ENCODE peak calls at places on chromosomes 5 and 9, in five cellular contexts. One of them, this sample, is unnamed.

GRCh38 chr5:169185626-169186025 is 115.3 kb downstream of the SLIT3 start:
- DNase-seq in WTC11: no peak
- DNase-seq in psoas muscle: no peak
- DNase-seq in mammary epithelial cell: no peak
- DNase-seq in astrocyte: no peak
- DNase-seq in this sample: no peak

GRCh38 chr5:52909192-52909591 is 80.0 kb upstream of the ITGA2 start:
- DNase-seq in WTC11: no peak
- DNase-seq in psoas muscle: no peak
- DNase-seq in mammary epithelial cell: no peak
- DNase-seq in astrocyte: no peak
- DNase-seq in this sample: no peak

GRCh38 chr5:67636091-67636490 is 439.5 kb upstream of the CD180 start:
- DNase-seq in WTC11: no peak
- DNase-seq in psoas muscle: peak; percentile 64
- DNase-seq in mammary epithelial cell: no peak
- DNase-seq in astrocyte: no peak
- DNase-seq in this sample: no peak

GRCh38 chr5:79224275-79224984 is 11.5 kb upstream of the JMY start:
- DNase-seq in WTC11: no peak
- DNase-seq in psoas muscle: no peak
- DNase-seq in mammary epithelial cell: no peak
- DNase-seq in astrocyte: no peak
- DNase-seq in this sample: no peak

GRCh38 chr5:29367176-29367833 is 1826.2 kb upstream of the CDH6 start:
- DNase-seq in WTC11: no peak
- DNase-seq in psoas muscle: no peak
- DNase-seq in mammary epithelial cell: no peak
- DNase-seq in astrocyte: no peak
- DNase-seq in this sample: no peak

GRCh38 chr5:51345106-51345505 is 38.1 kb upstream of the ISL1 start:
- DNase-seq in WTC11: no peak
- DNase-seq in psoas muscle: no peak
- DNase-seq in mammary epithelial cell: peak; percentile 1
- DNase-seq in astrocyte: peak; percentile 6
- DNase-seq in this sample: no peak

GRCh38 chr9:121735065-121735791 is 83.8 kb downstream of the DAB2IP start:
- DNase-seq in WTC11: peak; percentile 76
- DNase-seq in psoas muscle: no peak
- DNase-seq in mammary epithelial cell: peak; percentile 70
- DNase-seq in astrocyte: peak; percentile 59
- DNase-seq in this sample: peak; percentile 49

GRCh38 chr9:88993327-88993726 is 2.1 kb downstream of the S1PR3 start:
- DNase-seq in WTC11: no peak
- DNase-seq in psoas muscle: no peak
- DNase-seq in mammary epithelial cell: no peak
- DNase-seq in astrocyte: no peak
- DNase-seq in this sample: no peak

GRCh38 chr9:69028754-69029153 is 6.8 kb upstream of the FXN start:
- DNase-seq in WTC11: no peak
- DNase-seq in psoas muscle: no peak
- DNase-seq in mammary epithelial cell: no peak
- DNase-seq in astrocyte: no peak
- DNase-seq in this sample: no peak

GRCh38 chr5:76956033-76956432 is 3.2 kb downstream of the CRHBP start:
- DNase-seq in WTC11: no peak
- DNase-seq in psoas muscle: no peak
- DNase-seq in mammary epithelial cell: no peak
- DNase-seq in astrocyte: no peak
- DNase-seq in this sample: no peak

GRCh38 chr5:71740015-71740753 is 21.1 kb downstream of the CARTPT start:
- DNase-seq in WTC11: no peak
- DNase-seq in psoas muscle: no peak
- DNase-seq in mammary epithelial cell: no peak
- DNase-seq in astrocyte: no peak
- DNase-seq in this sample: no peak

GRCh38 chr5:29001666-29002065 is 1963.3 kb upstream of the CDH9 start:
- DNase-seq in WTC11: no peak
- DNase-seq in psoas muscle: no peak
- DNase-seq in mammary epithelial cell: no peak
- DNase-seq in astrocyte: no peak
- DNase-seq in this sample: peak; percentile 31

GRCh38 chr9:31032206-31032605 is 1352.2 kb upstream of the ACO1 start:
- DNase-seq in WTC11: no peak
- DNase-seq in psoas muscle: no peak
- DNase-seq in mammary epithelial cell: no peak
- DNase-seq in astrocyte: no peak
- DNase-seq in this sample: no peak

GRCh38 chr5:17218353-17219005 is 1.0 kb downstream of the BASP1 start:
- DNase-seq in WTC11: peak; percentile 31
- DNase-seq in psoas muscle: peak; percentile 47
- DNase-seq in mammary epithelial cell: peak; percentile 35
- DNase-seq in astrocyte: peak; percentile 66
- DNase-seq in this sample: peak; percentile 29

GRCh38 chr9:87383341-87384150 is 114.1 kb upstream of the DAPK1 start:
- DNase-seq in WTC11: no peak
- DNase-seq in psoas muscle: no peak
- DNase-seq in mammary epithelial cell: no peak
- DNase-seq in astrocyte: peak; percentile 31
- DNase-seq in this sample: no peak

GRCh38 chr9:133991964-133992779 is at the start of gene VAV2:
- DNase-seq in WTC11: peak; percentile 49
- DNase-seq in psoas muscle: peak; percentile 72
- DNase-seq in mammary epithelial cell: peak; percentile 54
- DNase-seq in astrocyte: no peak
- DNase-seq in this sample: peak; percentile 62

GRCh38 chr9:126624453-126624872 is 10.7 kb downstream of the LMX1B start:
- DNase-seq in WTC11: no peak
- DNase-seq in psoas muscle: no peak
- DNase-seq in mammary epithelial cell: no peak
- DNase-seq in astrocyte: no peak
- DNase-seq in this sample: no peak

GRCh38 chr9:12726795-12727194 is 33.6 kb downstream of the TYRP1 start:
- DNase-seq in WTC11: no peak
- DNase-seq in psoas muscle: no peak
- DNase-seq in mammary epithelial cell: no peak
- DNase-seq in astrocyte: no peak
- DNase-seq in this sample: no peak

GRCh38 chr5:177134653-177135225 is 1.2 kb downstream of the NSD1 start:
- DNase-seq in WTC11: no peak
- DNase-seq in psoas muscle: no peak
- DNase-seq in mammary epithelial cell: no peak
- DNase-seq in astrocyte: no peak
- DNase-seq in this sample: no peak

GRCh38 chr9:89312154-89312616 is 1.2 kb downstream of the CKS2 start:
- DNase-seq in WTC11: no peak
- DNase-seq in psoas muscle: no peak
- DNase-seq in mammary epithelial cell: peak; percentile 28
- DNase-seq in astrocyte: no peak
- DNase-seq in this sample: no peak

GRCh38 chr5:102809033-102809432 is 53.9 kb downstream of the PAM start:
- DNase-seq in WTC11: no peak
- DNase-seq in psoas muscle: no peak
- DNase-seq in mammary epithelial cell: no peak
- DNase-seq in astrocyte: peak; percentile 14
- DNase-seq in this sample: no peak

GRCh38 chr9:113656771-113657670 is 193.5 kb downstream of the RGS3 start:
- DNase-seq in WTC11: no peak
- DNase-seq in psoas muscle: no peak
- DNase-seq in mammary epithelial cell: no peak
- DNase-seq in astrocyte: no peak
- DNase-seq in this sample: no peak

GRCh38 chr9:113493080-113493615 is 29.6 kb downstream of the RGS3 start:
- DNase-seq in WTC11: no peak
- DNase-seq in psoas muscle: no peak
- DNase-seq in mammary epithelial cell: no peak
- DNase-seq in astrocyte: no peak
- DNase-seq in this sample: no peak

GRCh38 chr5:177142029-177142681 is 8.6 kb downstream of the NSD1 start:
- DNase-seq in WTC11: no peak
- DNase-seq in psoas muscle: no peak
- DNase-seq in mammary epithelial cell: no peak
- DNase-seq in astrocyte: no peak
- DNase-seq in this sample: no peak

GRCh38 chr9:97507585-97507984 is 6.1 kb downstream of the TMOD1 start:
- DNase-seq in WTC11: no peak
- DNase-seq in psoas muscle: no peak
- DNase-seq in mammary epithelial cell: no peak
- DNase-seq in astrocyte: no peak
- DNase-seq in this sample: no peak

GRCh38 chr5:159752622-159753275 is 163.5 kb upstream of the ADRA1B start:
- DNase-seq in WTC11: no peak
- DNase-seq in psoas muscle: no peak
- DNase-seq in mammary epithelial cell: no peak
- DNase-seq in astrocyte: no peak
- DNase-seq in this sample: no peak

GRCh38 chr5:80763211-80763610 is 108.4 kb upstream of the DHFR start:
- DNase-seq in WTC11: no peak
- DNase-seq in psoas muscle: no peak
- DNase-seq in mammary epithelial cell: peak; percentile 52
- DNase-seq in astrocyte: no peak
- DNase-seq in this sample: no peak

GRCh38 chr9:80842383-80842782 is 847.0 kb downstream of the TLE1 start:
- DNase-seq in WTC11: no peak
- DNase-seq in psoas muscle: no peak
- DNase-seq in mammary epithelial cell: no peak
- DNase-seq in astrocyte: peak; percentile 8
- DNase-seq in this sample: no peak

GRCh38 chr5:164296603-164297080 is 791.2 kb downstream of the MAT2B start:
- DNase-seq in WTC11: peak; percentile 73
- DNase-seq in psoas muscle: no peak
- DNase-seq in mammary epithelial cell: no peak
- DNase-seq in astrocyte: peak; percentile 42
- DNase-seq in this sample: peak; percentile 17

DNA sequence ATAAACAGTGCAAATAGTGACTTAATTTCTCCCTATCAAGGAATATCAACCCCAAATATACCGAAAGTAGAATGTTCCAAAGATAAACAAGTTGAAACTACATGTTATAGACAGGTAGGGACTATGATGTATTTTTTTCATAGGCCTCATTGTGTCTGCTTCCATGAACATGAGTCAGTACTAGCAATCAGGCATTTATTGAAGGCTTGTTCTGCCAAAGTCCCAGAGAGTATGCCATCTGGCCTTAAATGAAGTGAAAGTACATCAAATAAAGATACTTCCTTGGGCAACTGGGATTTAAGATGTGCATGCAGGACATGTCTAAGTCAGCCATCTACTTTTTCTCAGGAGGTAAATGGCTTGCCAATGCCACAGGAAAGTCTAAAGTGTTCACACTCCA is 6.5 kb downstream of the GHR start:
- DNase-seq in WTC11: no peak
- DNase-seq in psoas muscle: no peak
- DNase-seq in mammary epithelial cell: no peak
- DNase-seq in astrocyte: no peak
- DNase-seq in this sample: no peak
- TF ChIP-seq CTCF in WTC11: no peak
- TF ChIP-seq CTCF in psoas muscle: no peak
- TF ChIP-seq CTCF in mammary epithelial cell: no peak
- TF ChIP-seq CTCF in astrocyte: no peak
- TF ChIP-seq CTCF in this sample: no peak

GRCh38 chr5:122501087-122501435 is 189.0 kb downstream of the SNCAIP start:
- DNase-seq in WTC11: no peak
- DNase-seq in psoas muscle: no peak
- DNase-seq in mammary epithelial cell: no peak
- DNase-seq in astrocyte: no peak
- DNase-seq in this sample: no peak

GRCh38 chr5:122500245-122501086 is 188.4 kb downstream of the SNCAIP start:
- DNase-seq in WTC11: peak; percentile 56
- DNase-seq in psoas muscle: peak; percentile 13
- DNase-seq in mammary epithelial cell: peak; percentile 30
- DNase-seq in astrocyte: peak; percentile 33
- DNase-seq in this sample: peak; percentile 56

GRCh38 chr5:122493776-122494518 is 181.9 kb downstream of the SNCAIP start:
- DNase-seq in WTC11: no peak
- DNase-seq in psoas muscle: no peak
- DNase-seq in mammary epithelial cell: no peak
- DNase-seq in astrocyte: no peak
- DNase-seq in this sample: no peak

GRCh38 chr5:122499617-122500016 is 187.6 kb downstream of the SNCAIP start:
- DNase-seq in WTC11: no peak
- DNase-seq in psoas muscle: no peak
- DNase-seq in mammary epithelial cell: no peak
- DNase-seq in astrocyte: no peak
- DNase-seq in this sample: no peak

DNA sequence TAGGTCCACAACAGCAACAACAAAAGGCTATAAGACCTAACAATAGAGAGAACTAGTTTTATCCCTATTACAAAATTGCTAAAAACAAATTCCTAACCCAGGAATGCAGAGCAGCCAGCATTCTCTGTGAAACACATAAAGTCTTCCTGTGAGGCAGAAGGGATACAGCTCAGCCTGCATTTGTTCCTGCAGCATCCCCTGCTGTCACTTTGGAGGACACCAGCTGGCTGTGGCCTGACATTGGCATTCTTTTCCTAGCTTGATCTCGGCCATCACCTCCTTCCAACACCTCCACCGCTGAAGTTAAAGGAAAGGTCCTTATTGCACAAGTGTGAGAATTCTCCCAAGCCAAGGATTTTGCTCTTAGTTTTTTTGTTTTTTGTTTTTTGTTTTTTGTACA is 186.1 kb downstream of the SNCAIP start:
- DNase-seq in WTC11: peak; percentile 63
- DNase-seq in psoas muscle: no peak
- DNase-seq in mammary epithelial cell: no peak
- DNase-seq in astrocyte: no peak
- DNase-seq in this sample: peak; percentile 24
- TF ChIP-seq CTCF in WTC11: no peak
- TF ChIP-seq CTCF in psoas muscle: no peak
- TF ChIP-seq CTCF in mammary epithelial cell: peak; percentile 1
- TF ChIP-seq CTCF in astrocyte: peak; percentile 19
- TF ChIP-seq CTCF in this sample: no peak

DNA sequence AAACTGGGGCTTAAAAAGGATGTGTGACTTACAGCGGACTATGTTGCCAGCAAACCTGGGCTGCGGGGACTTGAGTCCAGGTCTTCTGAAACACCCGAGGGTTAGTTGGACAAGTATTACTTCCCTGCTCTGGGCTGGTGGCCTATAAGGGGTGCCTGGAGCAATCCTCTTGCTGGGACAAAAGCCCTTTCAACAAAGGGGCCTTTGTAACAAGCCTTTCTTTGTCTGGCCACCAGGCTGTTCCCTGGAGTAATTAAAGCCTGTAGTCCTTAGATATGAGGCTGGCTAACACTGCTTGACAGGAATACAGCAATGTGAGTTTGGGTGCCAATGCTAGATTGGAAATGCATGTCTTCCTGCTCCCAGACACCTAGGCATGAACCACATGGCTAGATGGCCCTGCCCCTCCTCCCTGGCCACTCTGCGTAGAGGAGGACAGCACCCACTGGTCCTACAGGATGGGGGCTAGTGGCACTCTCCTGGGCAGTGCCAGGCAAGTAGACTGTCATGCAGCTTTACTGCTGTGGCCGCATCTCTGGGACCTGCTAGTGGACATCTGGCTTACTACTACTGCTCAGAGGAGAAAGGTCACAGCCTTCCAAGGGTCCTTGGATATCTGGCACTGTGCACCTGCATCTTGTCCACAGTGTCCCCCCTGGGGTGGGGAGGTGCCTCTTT is 343.1 kb downstream of the ZSWIM6 start:
- DNase-seq in WTC11: no peak
- DNase-seq in psoas muscle: no peak
- DNase-seq in mammary epithelial cell: peak; percentile 18
- DNase-seq in astrocyte: no peak
- DNase-seq in this sample: no peak
- TF ChIP-seq CTCF in WTC11: no peak
- TF ChIP-seq CTCF in psoas muscle: no peak
- TF ChIP-seq CTCF in mammary epithelial cell: peak; percentile 14
- TF ChIP-seq CTCF in astrocyte: no peak
- TF ChIP-seq CTCF in this sample: peak; percentile 17

GRCh38 chr9:95181226-95181818 is 136.2 kb downstream of the FANCC start:
- DNase-seq in WTC11: no peak
- DNase-seq in psoas muscle: no peak
- DNase-seq in mammary epithelial cell: no peak
- DNase-seq in astrocyte: no peak
- DNase-seq in this sample: no peak
- TF ChIP-seq CTCF in WTC11: peak; percentile 51
- TF ChIP-seq CTCF in psoas muscle: peak; percentile 46
- TF ChIP-seq CTCF in mammary epithelial cell: peak; percentile 53
- TF ChIP-seq CTCF in astrocyte: peak; percentile 39
- TF ChIP-seq CTCF in this sample: peak; percentile 84

This sample was measured in endothelial cell.